ENCODE peak calls at places on chromosomes 7 and 10, in seven cellular contexts. I, J, C, Z, U, G and T are unnamed samples.

GRCh38 chr7:101814996-101815825 is 2.2 kb upstream of the CUX1 start:
- DNase-seq in C (no peak), J (peak; percentile 71), I (peak; percentile 94), U (peak; percentile 63), Z (no peak), G (peak; percentile 81), T (no peak)

GRCh38 chr7:7151285-7151684 is 31.1 kb upstream of the C1GALT1 start:
- DNase-seq in U (no peak), C (no peak), Z (no peak), I (no peak), G (no peak), J (no peak), T (no peak)

GRCh38 chr10:59240581-59241183 is 64.2 kb downstream of the PHYHIPL start:
- DNase-seq in C (no peak), J (no peak), I (peak; percentile 59), U (no peak), G (peak; percentile 12), Z (no peak), T (no peak)

GRCh38 chr7:99141756-99142726 is 1.9 kb downstream of the SMURF1 start:
- DNase-seq in I (peak; percentile 80), U (peak; percentile 70), C (no peak), J (no peak), G (peak; percentile 49), Z (peak; percentile 37), T (no peak)

GRCh38 chr10:100873081-100873824 is 39.5 kb upstream of the SLF2 start:
- DNase-seq in Z (no peak), J (no peak), U (no peak), I (no peak), G (peak; percentile 16), C (no peak), T (no peak)

GRCh38 chr7:139716156-139716942 is 61.4 kb downstream of the HIPK2 start:
- DNase-seq in U (no peak), G (no peak), Z (no peak), C (no peak), I (no peak), J (no peak), T (no peak)

GRCh38 chr7:78497730-78498129 is 699.2 kb downstream of the PHTF2 start:
- DNase-seq in I (no peak), G (no peak), Z (no peak), U (no peak), C (no peak), J (no peak), T (no peak)

GRCh38 chr7:116834815-116835533 is 27.4 kb upstream of the CAPZA2 start:
- DNase-seq in G (no peak), Z (no peak), I (no peak), C (no peak), J (no peak), U (no peak), T (no peak)

GRCh38 chr10:132914732-132915131 is 27.6 kb downstream of the CFAP46 start:
- DNase-seq in U (no peak), J (no peak), Z (no peak), I (no peak), C (no peak), G (no peak), T (no peak)

GRCh38 chr7:99324966-99325596 is 617 bp upstream of the ARPC1A start:
- DNase-seq in C (no peak), G (no peak), J (no peak), Z (no peak), U (no peak), I (no peak), T (no peak)

GRCh38 chr10:29917311-29917710 is 142.1 kb downstream of the JCAD start:
- DNase-seq in Z (no peak), U (no peak), I (no peak), J (no peak), G (no peak), C (no peak), T (no peak)

GRCh38 chr10:10817609-10818008 is 200.1 kb upstream of the CELF2 start:
- DNase-seq in J (no peak), U (no peak), G (no peak), C (no peak), I (no peak), Z (no peak), T (no peak)

GRCh38 chr10:35090162-35090954 is at the start of gene CUL2:
- DNase-seq in G (peak; percentile 96), Z (peak; percentile 84), U (peak; percentile 92), I (peak; percentile 92), J (peak; percentile 81), C (peak; percentile 77), T (peak; percentile 77)

GRCh38 chr10:119270893-119271361 is 63.6 kb downstream of the GRK5 start:
- DNase-seq in C (no peak), I (peak; percentile 62), Z (no peak), U (peak; percentile 88), J (no peak), G (peak; percentile 74), T (no peak)

GRCh38 chr7:103613655-103614642 is 167.9 kb upstream of the SLC26A5 start:
- DNase-seq in I (peak; percentile 28), G (no peak), J (no peak), C (no peak), Z (no peak), U (no peak), T (no peak)

GRCh38 chr10:107728807-107729206 is 564.3 kb upstream of the SORCS1 start:
- DNase-seq in U (no peak), C (no peak), I (no peak), J (no peak), G (no peak), Z (no peak), T (no peak)

GRCh38 chr7:273327-273726 is 16.6 kb upstream of the FOXL3 start:
- DNase-seq in C (no peak), Z (no peak), U (no peak), I (no peak), J (no peak), G (no peak), T (no peak)

GRCh38 chr10:78910021-78910420 is 158.7 kb upstream of the ZMIZ1 start:
- DNase-seq in C (no peak), Z (no peak), J (no peak), I (no peak), G (no peak), U (no peak), T (no peak)

GRCh38 chr10:13873201-13873600 is 286.4 kb downstream of the PRPF18 start:
- DNase-seq in G (no peak), Z (no peak), J (no peak), C (no peak), I (no peak), U (no peak), T (no peak)

GRCh38 chr10:17989908-17990767 is 38.4 kb downstream of the SLC39A12 start:
- DNase-seq in G (peak; percentile 58), I (no peak), J (no peak), Z (no peak), C (peak; percentile 70), U (no peak), T (no peak)

GRCh38 chr7:105473163-105473562 is 48.9 kb downstream of the PUS7 start:
- DNase-seq in I (no peak), G (no peak), C (no peak), U (no peak), J (no peak), Z (no peak), T (no peak)

GRCh38 chr10:48444861-48445841 is 138.7 kb downstream of the MAPK8 start:
- DNase-seq in I (no peak), G (peak; percentile 26), U (no peak), C (no peak), J (no peak), Z (peak; percentile 33), T (no peak)
- TF ChIP-seq CTCF in I (peak; percentile 10), G (no peak), U (no peak), C (no peak), J (no peak), Z (no peak), T (peak; percentile 9)

DNA sequence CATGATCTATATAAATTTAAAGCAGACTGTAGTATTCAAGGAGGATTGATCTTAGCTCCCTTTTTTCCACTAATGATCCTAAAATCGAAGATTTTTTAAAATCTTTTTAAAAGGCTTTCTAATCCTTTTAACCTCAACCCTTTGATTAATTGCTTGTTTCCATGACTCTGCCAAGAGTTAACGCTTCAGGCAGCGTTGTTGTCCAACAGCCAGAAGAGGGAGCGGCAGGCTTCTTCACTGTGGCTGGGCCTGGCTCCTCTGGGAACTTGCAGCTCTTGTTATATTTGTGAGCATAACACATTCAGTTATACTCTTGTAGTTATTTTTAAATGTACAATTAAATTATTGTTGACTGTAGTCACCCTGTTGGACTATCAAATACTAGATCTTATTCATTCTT is 26.3 kb downstream of the CRCP start:
- DNase-seq in J (peak; percentile 16), Z (peak; percentile 84), U (peak; percentile 60), C (no peak), G (no peak), I (no peak), T (no peak)
- TF ChIP-seq CTCF in J (peak; percentile 67), Z (peak; percentile 51), U (peak; percentile 78), C (no peak), G (no peak), I (peak; percentile 46), T (peak; percentile 62)

DNA sequence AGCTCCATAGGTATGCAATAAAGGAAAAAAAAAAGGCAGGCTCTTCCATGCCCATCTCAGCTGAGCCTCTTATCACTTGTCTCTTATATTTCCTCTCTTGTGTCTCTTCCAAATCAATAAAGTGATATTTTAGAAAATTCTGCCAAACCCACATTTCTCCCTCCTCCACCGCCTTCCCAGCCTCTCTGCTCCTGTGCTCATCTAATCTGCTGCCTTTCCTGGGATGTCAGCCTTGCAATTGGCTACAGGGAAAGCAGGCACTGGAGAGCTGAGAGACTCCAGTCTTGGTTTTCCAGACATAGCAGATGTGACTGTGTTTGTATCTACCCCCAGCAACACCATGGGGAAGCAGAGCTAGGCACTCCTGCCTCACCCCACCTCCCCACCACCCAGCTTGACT is 298.5 kb downstream of the KCNMA1 start:
- DNase-seq in I (no peak), U (no peak), C (no peak), G (no peak), Z (no peak), J (no peak), T (no peak)
- TF ChIP-seq CTCF in I (no peak), U (no peak), C (no peak), G (no peak), Z (no peak), J (no peak), T (no peak)

DNA sequence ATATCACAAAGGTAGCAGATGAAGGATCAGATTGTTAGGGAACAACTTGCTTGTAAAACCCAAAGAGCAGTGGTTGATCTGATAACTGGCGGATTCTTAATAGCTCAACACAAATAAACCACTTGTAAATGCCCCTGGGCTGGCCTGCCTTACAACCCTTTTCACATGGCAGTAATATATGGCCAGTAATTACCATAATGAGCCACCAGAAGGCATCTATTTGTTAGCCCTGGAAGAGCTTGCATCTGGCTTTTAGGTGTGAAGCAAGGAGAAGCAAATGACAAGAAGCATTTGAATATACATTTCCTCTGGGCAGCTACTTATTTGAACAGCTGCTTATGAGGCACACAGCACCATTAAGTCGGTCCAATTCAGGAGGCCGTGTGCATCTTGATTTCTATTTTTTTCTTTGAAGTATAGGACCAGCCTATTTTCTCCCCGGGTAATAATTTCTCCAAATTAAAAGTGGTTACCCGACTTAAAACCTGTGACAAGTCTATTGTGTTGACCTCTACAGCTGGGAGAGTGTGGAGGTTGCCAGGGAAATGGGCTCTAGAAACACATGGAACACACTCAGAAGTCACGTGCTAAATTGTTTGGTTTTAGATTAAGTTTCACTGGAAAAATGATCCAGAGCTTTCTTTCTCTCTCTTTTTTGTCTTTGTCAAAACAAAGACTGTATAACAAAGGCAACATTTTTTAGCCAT is 113.4 kb downstream of the SEM1 start:
- DNase-seq in U (no peak), I (no peak), G (no peak), Z (no peak), J (no peak), C (peak; percentile 8), T (no peak)
- TF ChIP-seq CTCF in U (no peak), I (peak; percentile 21), G (no peak), Z (no peak), J (peak; percentile 30), C (peak; percentile 36), T (peak; percentile 7)